ENCODE peak calls at places on chromosomes 2 and 18, in four cellular contexts. N is AG08396, G is fibroblast of the conjunctiva, Y is RCC 7860. H is an unnamed sample.

GRCh38 chr2:46306988-46307655 is 9.9 kb downstream of the EPAS1 start:
- DNase-seq in Y (no peak), G (no peak), N (no peak), H (no peak)

GRCh38 chr2:168851674-168852320 is 38.4 kb downstream of the SPC25 start:
- DNase-seq in Y (peak; percentile 50), N (peak; percentile 38), G (peak; percentile 47), H (peak; percentile 18)

GRCh38 chr2:14614011-14614410 is 18.5 kb upstream of the LRATD1 start:
- DNase-seq in Y (no peak), G (no peak), N (no peak), H (no peak)

GRCh38 chr18:49572935-49573334 is 11.1 kb downstream of the LIPG start:
- DNase-seq in Y (no peak), N (no peak), G (no peak), H (no peak)

GRCh38 chr2:230901006-230901405 is 24.0 kb downstream of the GPR55 start:
- DNase-seq in Y (no peak), N (no peak), G (no peak), H (no peak)

GRCh38 chr18:52326001-52326400 is 14.0 kb upstream of the DCC start:
- DNase-seq in G (no peak), N (no peak), Y (no peak), H (no peak)

GRCh38 chr2:85264471-85264870 is 63.3 kb downstream of the TGOLN2 start:
- DNase-seq in N (no peak), G (no peak), Y (no peak), H (no peak)

GRCh38 chr18:24195296-24196053 is 56.6 kb downstream of the CABYR start:
- DNase-seq in G (no peak), N (no peak), Y (no peak), H (no peak)

GRCh38 chr18:4106407-4107033 is 348.6 kb downstream of the DLGAP1 start:
- DNase-seq in G (peak; percentile 49), Y (peak; percentile 11), N (peak; percentile 9), H (peak; percentile 27)

GRCh38 chr2:222722327-222722946 is 51.0 kb downstream of the MOGAT1 start:
- DNase-seq in G (peak; percentile 71), Y (no peak), N (no peak), H (peak; percentile 70)

GRCh38 chr2:13351068-13351467 is 634.3 kb downstream of the TRIB2 start:
- DNase-seq in G (no peak), N (no peak), Y (no peak), H (no peak)

GRCh38 chr2:159903404-159904126 is 105.6 kb upstream of the CD302 start:
- DNase-seq in G (no peak), N (peak; percentile 32), Y (no peak), H (no peak)

GRCh38 chr18:31661965-31662364 is 22.4 kb downstream of the B4GALT6 start:
- DNase-seq in Y (no peak), N (no peak), G (no peak), H (no peak)

GRCh38 chr2:228688007-228688645 is 506.6 kb upstream of the SPHKAP start:
- DNase-seq in Y (no peak), G (no peak), N (peak; percentile 25), H (no peak)

GRCh38 chr2:100302585-100302892 is 19.8 kb downstream of the LONRF2 start:
- DNase-seq in N (no peak), G (no peak), Y (no peak), H (no peak)

GRCh38 chr2:138201326-138201725 is 237.1 kb downstream of the HNMT start:
- DNase-seq in N (no peak), G (peak; percentile 6), Y (no peak), H (no peak)

GRCh38 chr2:71665168-71666093 is 212.1 kb downstream of the DYSF start:
- DNase-seq in Y (no peak), G (no peak), N (no peak), H (no peak)

GRCh38 chr2:232549655-232550350 is 554 bp downstream of the TIGD1 start:
- DNase-seq in N (no peak), Y (no peak), G (no peak), H (no peak)

GRCh38 chr2:167753142-167753541 is 494.3 kb downstream of the STK39 start:
- DNase-seq in G (no peak), N (no peak), Y (no peak), H (no peak)

GRCh38 chr2:179927041-179927440 is 65.6 kb upstream of the ZNF385B start:
- DNase-seq in Y (no peak), N (no peak), G (no peak), H (no peak)